ENCODE peak calls at places on chromosomes 11 and 22, in nine cellular contexts. C is activated CD4-positive, alpha-beta T cell treated with anti-CD3 and anti-CD28 coated beads, Interleukin-2, amount 50 U/mL, for 1 hour; J is activated T-cell treated with anti-CD3 and anti-CD28 coated beads for 1 hour; O is sigmoid colon; A is skeletal muscle cell; Y is hepatic stellate cell; L is GM12891; D is HFFc6; K is brain microvascular endothelial cell. X is an unnamed sample.

GRCh38 chr22:47090591-47091240 is 328.3 kb downstream of the TBC1D22A start:
- DNase-seq in L (no peak), J (peak; percentile 4), C (peak; percentile 32), O (no peak), K (peak; percentile 34), A (no peak), D (peak; percentile 58), Y (peak; percentile 60), X (peak; percentile 11)

GRCh38 chr11:14258177-14258935 is 100.6 kb downstream of the RRAS2 start:
- DNase-seq in C (no peak), A (peak; percentile 53), Y (no peak), J (no peak), D (peak; percentile 14), K (peak; percentile 21), L (no peak), O (no peak), X (no peak)

GRCh38 chr11:40754297-40754696 is 705.2 kb downstream of the LRRC4C start:
- DNase-seq in K (no peak), L (no peak), Y (no peak), C (no peak), O (no peak), A (no peak), D (no peak), J (no peak), X (no peak)

GRCh38 chr11:14974723-14975587 is 2.8 kb upstream of the CALCA start:
- DNase-seq in D (no peak), C (peak; percentile 58), A (no peak), O (no peak), K (peak; percentile 39), Y (no peak), J (peak; percentile 47), L (no peak), X (no peak)

GRCh38 chr11:110366234-110366633 is 63.5 kb upstream of the FDX1 start:
- DNase-seq in A (no peak), J (no peak), Y (no peak), O (no peak), K (peak; percentile 58), C (no peak), L (no peak), D (no peak), X (no peak)

GRCh38 chr11:114307524-114308203 is 11.5 kb downstream of the NNMT start:
- DNase-seq in J (no peak), C (no peak), O (peak; percentile 80), A (peak; percentile 63), K (peak; percentile 71), D (peak; percentile 87), Y (peak; percentile 49), L (no peak), X (peak; percentile 94)

GRCh38 chr11:17921620-17922473 is 91.0 kb downstream of the SERGEF start:
- DNase-seq in J (no peak), K (peak; percentile 15), A (peak; percentile 72), L (no peak), Y (no peak), O (no peak), D (no peak), C (no peak), X (peak; percentile 21)

GRCh38 chr11:282171-282570 is 4.0 kb downstream of the NLRP6 start:
- DNase-seq in Y (no peak), O (peak; percentile 56), L (no peak), J (no peak), A (no peak), K (no peak), D (no peak), C (no peak), X (no peak)

GRCh38 chr11:86916330-86916729 is 38.9 kb downstream of the FZD4 start:
- DNase-seq in J (no peak), O (no peak), A (no peak), Y (peak; percentile 76), K (peak; percentile 83), D (peak; percentile 77), C (no peak), L (no peak), X (peak; percentile 25)

GRCh38 chr11:48104562-48104924 is 112.1 kb upstream of the OR4B1 start:
- DNase-seq in L (no peak), O (no peak), C (no peak), J (no peak), D (no peak), A (no peak), Y (no peak), K (no peak), X (no peak)

GRCh38 chr22:17198188-17199130 is 20.8 kb downstream of the ADA2 start:
- DNase-seq in J (no peak), D (no peak), K (no peak), Y (no peak), L (no peak), A (no peak), O (no peak), C (no peak), X (no peak)

GRCh38 chr11:29214833-29215232 is 802.0 kb downstream of the KCNA4 start:
- DNase-seq in D (peak; percentile 13), A (peak; percentile 11), K (no peak), C (no peak), J (no peak), O (no peak), Y (no peak), L (no peak), X (peak; percentile 5)

GRCh38 chr11:115999437-115999836 is 495.2 kb upstream of the CADM1 start:
- DNase-seq in K (no peak), J (no peak), D (no peak), L (no peak), Y (no peak), O (no peak), A (no peak), C (no peak), X (no peak)

GRCh38 chr22:49687786-49688515 is 139.7 kb downstream of the BRD1 start:
- DNase-seq in J (no peak), A (no peak), O (peak; percentile 61), L (no peak), C (no peak), K (no peak), Y (no peak), D (no peak), X (no peak)

GRCh38 chr11:61691378-61692156 is 11.4 kb downstream of the DAGLA start:
- DNase-seq in K (no peak), J (no peak), C (no peak), O (no peak), D (no peak), L (no peak), Y (no peak), A (no peak), X (no peak)

GRCh38 chr11:69670158-69670845 is 4.9 kb downstream of the LTO1 start:
- DNase-seq in J (peak; percentile 37), L (peak; percentile 78), D (peak; percentile 72), O (peak; percentile 92), Y (peak; percentile 92), K (peak; percentile 82), C (peak; percentile 51), A (peak; percentile 62), X (peak; percentile 42)

GRCh38 chr11:61860054-61860903 is 31.1 kb downstream of the FADS3 start:
- DNase-seq in D (no peak), C (no peak), K (no peak), Y (no peak), O (peak; percentile 81), L (no peak), J (no peak), A (peak; percentile 13), X (no peak)

GRCh38 chr22:25563757-25564319 is 637 bp upstream of the GRK3 start:
- DNase-seq in D (no peak), Y (no peak), L (no peak), A (no peak), O (peak; percentile 67), J (no peak), K (no peak), C (no peak), X (no peak)

GRCh38 chr11:118314985-118315384 is 10.5 kb downstream of the CD3E start:
- DNase-seq in L (no peak), D (no peak), A (no peak), C (no peak), J (no peak), Y (no peak), O (no peak), K (no peak), X (no peak)

GRCh38 chr11:133948711-133949110 is 8.1 kb downstream of the IGSF9B start:
- DNase-seq in Y (no peak), K (no peak), D (no peak), C (no peak), A (no peak), J (no peak), L (no peak), O (no peak), X (no peak)

GRCh38 chr11:119342023-119342300 is 1.3 kb upstream of the C1QTNF5 start:
- DNase-seq in K (no peak), D (no peak), J (no peak), L (no peak), O (no peak), A (no peak), C (no peak), Y (no peak), X (no peak)

GRCh38 chr11:12807621-12808020 is 133.4 kb downstream of the TEAD1 start:
- DNase-seq in C (no peak), Y (no peak), O (no peak), K (no peak), J (no peak), D (no peak), L (no peak), A (no peak), X (no peak)

GRCh38 chr11:47257518-47258316 is at the start of gene NR1H3:
- DNase-seq in O (peak; percentile 95), D (peak; percentile 40), Y (peak; percentile 83), K (peak; percentile 40), C (no peak), J (no peak), A (peak; percentile 36), L (no peak), X (no peak)

GRCh38 chr11:24773326-24773725 is 276.5 kb downstream of the LUZP2 start:
- DNase-seq in Y (no peak), J (no peak), A (no peak), L (no peak), D (no peak), O (no peak), C (no peak), K (no peak), X (no peak)

GRCh38 chr11:116471608-116472007 is 301.2 kb downstream of the BUD13 start:
- DNase-seq in C (no peak), D (no peak), L (no peak), Y (no peak), A (no peak), O (no peak), J (no peak), K (peak; percentile 3), X (peak; percentile 10)

GRCh38 chr11:78030429-78031325 is 7.6 kb upstream of the KCTD14 start:
- DNase-seq in D (no peak), K (peak; percentile 23), C (no peak), Y (no peak), O (peak; percentile 77), A (peak; percentile 69), L (no peak), J (no peak), X (no peak)

GRCh38 chr11:120128392-120129172 is 9.3 kb downstream of the TRIM29 start:
- DNase-seq in J (no peak), A (peak; percentile 10), Y (no peak), C (no peak), O (peak; percentile 93), L (no peak), D (peak; percentile 77), K (no peak), X (peak; percentile 56)

GRCh38 chr11:58907780-58908179 is 31.5 kb upstream of the GLYATL1 start:
- DNase-seq in A (no peak), O (no peak), C (no peak), K (no peak), Y (no peak), D (no peak), L (no peak), J (no peak), X (no peak)

GRCh38 chr22:30628491-30628890 is 7.1 kb upstream of the SLC35E4 start:
- DNase-seq in A (no peak), C (no peak), O (no peak), L (no peak), Y (no peak), J (no peak), K (no peak), D (no peak), X (no peak)

GRCh38 chr11:68989936-68990606 is 9.3 kb upstream of the MRGPRD start:
- DNase-seq in C (no peak), J (no peak), A (no peak), O (peak; percentile 32), L (no peak), D (no peak), K (no peak), Y (no peak), X (no peak)

GRCh38 chr22:37571258-37571991 is 8.5 kb downstream of the LGALS2 start:
- DNase-seq in O (no peak), L (no peak), C (no peak), Y (no peak), D (no peak), J (no peak), K (no peak), A (no peak), X (no peak)

X was measured in AG09309.